ENCODE peak calls at places on chromosomes 13 and 19, in eight cellular contexts. A, H, R, S, J, K, M and E are unnamed samples.

GRCh38 chr19:31491246-31491645 is 142.0 kb upstream of the TSHZ3 start:
- DNase-seq in S (no peak), R (no peak), M (no peak), J (no peak), A (no peak), H (no peak), K (no peak), E (no peak)

GRCh38 chr13:39897636-39898035 is 242.2 kb downstream of the COG6 start:
- DNase-seq in R (no peak), H (no peak), S (peak; percentile 42), M (no peak), K (no peak), A (no peak), J (no peak), E (no peak)

GRCh38 chr13:44422755-44423643 is 49.4 kb downstream of the SERP2 start:
- DNase-seq in H (peak; percentile 12), A (no peak), J (no peak), S (no peak), R (peak; percentile 32), M (no peak), K (no peak), E (no peak)

GRCh38 chr13:21738636-21739035 is 67.8 kb downstream of the FGF9 start:
- DNase-seq in R (no peak), S (peak; percentile 10), K (no peak), J (no peak), A (no peak), H (no peak), M (no peak), E (no peak)

GRCh38 chr13:82560889-82561288 is 1321.4 kb downstream of the SLITRK1 start:
- DNase-seq in R (no peak), S (no peak), K (no peak), J (no peak), H (no peak), M (no peak), A (no peak), E (no peak)

GRCh38 chr13:98909016-98909415 is 68.8 kb downstream of the DOCK9 start:
- DNase-seq in R (no peak), M (no peak), J (no peak), H (no peak), S (no peak), A (peak; percentile 18), K (peak; percentile 18), E (no peak)

GRCh38 chr19:18972301-18972831 is 31.3 kb upstream of the HOMER3 start:
- DNase-seq in A (no peak), K (peak; percentile 87), S (no peak), H (no peak), M (no peak), R (no peak), J (no peak), E (no peak)

GRCh38 chr19:28074773-28075172 is 1138.2 kb downstream of the UQCRFS1 start:
- DNase-seq in J (no peak), K (no peak), R (no peak), A (no peak), S (no peak), M (no peak), H (no peak), E (no peak)

GRCh38 chr13:81406639-81407292 is 1065.8 kb upstream of the SPRY2 start:
- DNase-seq in M (no peak), S (no peak), K (no peak), R (no peak), A (no peak), H (no peak), J (no peak), E (no peak)

GRCh38 chr19:29663861-29664752 is 1.2 kb upstream of the PLEKHF1 start:
- DNase-seq in R (peak; percentile 90), J (no peak), K (no peak), H (no peak), M (no peak), A (peak; percentile 54), S (no peak), E (no peak)

GRCh38 chr13:51822106-51822840 is 18.3 kb upstream of the DHRS12 start:
- DNase-seq in A (no peak), J (no peak), M (no peak), S (no peak), R (no peak), H (no peak), K (no peak), E (peak; percentile 68)

GRCh38 chr19:39320948-39321831 is 527 bp upstream of the LRFN1 start:
- DNase-seq in K (no peak), A (no peak), M (no peak), H (no peak), S (no peak), R (no peak), J (no peak), E (no peak)

GRCh38 chr13:36675213-36675536 is 1.4 kb downstream of the SERTM1 start:
- DNase-seq in M (no peak), R (no peak), K (no peak), H (no peak), J (no peak), A (no peak), S (no peak), E (no peak)

GRCh38 chr13:36674337-36675212 is 755 bp downstream of the SERTM1 start:
- DNase-seq in H (no peak), S (no peak), J (no peak), K (no peak), M (no peak), A (no peak), R (no peak), E (no peak)

GRCh38 chr13:36673352-36673751 is 468 bp upstream of the SERTM1 start:
- DNase-seq in H (no peak), K (no peak), M (no peak), J (no peak), R (no peak), S (no peak), A (no peak), E (no peak)

DNA sequence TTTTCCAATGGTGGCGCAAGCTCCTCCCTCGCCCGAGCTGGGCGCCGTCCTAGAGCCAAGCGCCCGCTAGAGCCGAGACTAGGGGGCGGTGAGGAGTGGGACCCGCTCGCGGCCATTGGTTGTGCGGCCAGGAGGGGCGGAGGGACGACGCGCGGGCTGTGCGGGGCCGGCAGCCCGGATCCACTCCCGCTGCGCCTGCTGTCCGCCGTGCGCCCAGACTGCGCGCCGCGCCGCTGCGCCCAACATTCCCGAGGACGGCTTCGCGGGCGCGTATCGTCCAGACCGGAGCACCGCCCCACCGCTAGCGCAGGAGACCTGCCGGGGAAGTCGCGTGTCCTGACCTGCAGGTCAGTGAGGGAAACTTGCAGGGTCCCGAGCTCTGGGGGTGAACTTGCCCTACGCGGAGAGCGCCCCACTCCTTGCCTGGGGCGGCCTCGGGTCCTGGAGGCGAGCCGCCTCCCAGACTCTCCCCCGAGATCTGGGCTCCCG is at the start of gene SERTM1:
- DNase-seq in S (no peak), J (no peak), H (peak; percentile 72), M (no peak), A (no peak), K (peak; percentile 16), R (no peak), E (no peak)
- H3K4me3 ChIP-seq in S (peak within 1 kb of the TSS; percentile 25), J (peak within 1 kb of the TSS; percentile 18), H (peak within 1 kb of the TSS; percentile 13), M (no peak within 1 kb of the TSS), A (no peak within 1 kb of the TSS), K (peak within 1 kb of the TSS; percentile 38), R (peak within 1 kb of the TSS; percentile 69), E (no peak within 1 kb of the TSS)

GRCh38 chr19:43575156-43575950 is at the start of the genes PINLYP and XRCC1:
- DNase-seq in M (peak; percentile 97), A (peak; percentile 95), J (peak; percentile 80), S (peak; percentile 95), H (peak; percentile 99), K (peak; percentile 98), R (peak; percentile 99), E (peak; percentile 98)

GRCh38 chr19:43578787-43579186 is 3.2 kb downstream of the PINLYP start:
- DNase-seq in K (no peak), J (no peak), H (no peak), R (no peak), S (no peak), M (no peak), A (no peak), E (no peak)

GRCh38 chr19:43574424-43575155 is 737 bp downstream of the XRCC1 start:
- DNase-seq in S (no peak), K (no peak), H (no peak), J (no peak), R (no peak), M (no peak), A (peak; percentile 13), E (no peak)

GRCh38 chr19:43576479-43576878 is 878 bp downstream of the PINLYP start:
- DNase-seq in J (no peak), M (no peak), R (no peak), H (no peak), S (no peak), A (no peak), K (no peak), E (no peak)

DNA sequence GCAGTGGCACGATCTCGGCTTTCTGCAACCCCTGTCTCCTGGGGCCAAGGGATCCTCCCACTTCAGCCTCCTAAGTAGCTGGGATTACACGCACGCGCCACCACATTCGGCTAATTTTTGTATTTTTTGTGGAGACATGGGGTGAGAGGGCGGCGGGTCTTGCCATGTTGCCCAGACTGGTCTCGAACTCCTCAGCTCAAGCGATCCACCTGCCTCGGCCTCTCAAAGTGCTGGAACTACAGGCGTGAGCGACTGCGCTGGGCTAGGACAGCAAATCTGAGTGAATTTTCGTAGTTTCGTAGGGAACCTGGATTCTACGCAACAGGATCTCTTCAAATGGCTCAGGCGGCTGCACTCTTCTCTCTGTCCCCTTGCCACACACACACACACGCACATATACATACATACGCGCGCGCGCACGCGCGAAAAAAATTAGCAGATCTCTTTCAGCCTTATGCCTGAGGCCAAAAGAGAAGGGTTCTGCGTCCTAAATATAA is 402 bp downstream of the PINLYP start:
- DNase-seq in K (no peak), A (peak; percentile 18), R (peak; percentile 23), S (no peak), H (peak; percentile 77), J (no peak), M (no peak), E (no peak)
- H3K4me3 ChIP-seq in K (peak overlapping the region; percentile 57), A (peak overlapping the region; percentile 94), R (peak overlapping the region; percentile 63), S (peak overlapping the region; percentile 98), H (peak overlapping the region; percentile 90), J (peak overlapping the region; percentile 92), M (peak overlapping the region; percentile 80), E (peak overlapping the region; percentile 46)

GRCh38 chr19:44059229-44059628 is 7.4 kb downstream of the ZNF223 start:
- DNase-seq in H (no peak), M (no peak), J (no peak), R (no peak), K (no peak), A (no peak), S (no peak), E (peak; percentile 78)
- H3K4me3 ChIP-seq in H (no peak overlapping the region), M (no peak overlapping the region), J (no peak overlapping the region), R (no peak overlapping the region), K (no peak overlapping the region), A (no peak overlapping the region), S (no peak overlapping the region), E (no peak overlapping the region)

DNA sequence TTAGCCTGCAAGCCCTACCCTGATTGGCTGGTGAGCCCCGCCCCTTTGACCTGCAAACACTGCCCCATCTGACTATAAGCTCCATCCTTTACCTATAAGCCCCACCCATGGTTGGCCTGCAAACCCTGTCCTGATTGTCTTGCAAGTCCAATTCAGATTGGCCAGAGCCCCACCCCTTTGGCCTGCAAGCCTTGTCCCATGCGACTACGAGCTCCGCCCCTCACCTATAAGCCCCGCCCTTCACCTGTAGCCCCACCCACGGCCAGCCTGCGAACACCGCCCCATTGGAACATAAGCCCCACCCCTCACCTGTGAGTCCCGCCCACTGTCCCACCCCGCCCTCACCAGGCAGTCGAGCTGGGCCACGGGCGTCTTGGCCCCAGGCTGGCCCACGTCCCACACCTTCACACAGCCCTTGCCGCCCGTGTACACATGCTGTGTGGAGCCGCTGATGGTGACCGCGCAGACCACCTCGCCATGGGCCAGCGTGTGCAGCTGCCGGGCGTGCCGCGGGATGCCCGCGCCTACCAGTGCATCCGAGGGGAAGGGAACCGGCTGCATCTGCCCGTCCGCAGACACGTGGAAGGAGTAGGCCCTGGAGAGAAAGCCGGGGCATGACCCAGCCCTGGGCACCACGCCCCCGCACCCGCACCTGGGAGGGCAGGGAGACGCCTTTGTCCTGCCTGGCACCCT is 22.9 kb downstream of the TLE2 start:
- DNase-seq in K (no peak), S (no peak), M (peak; percentile 61), H (no peak), A (peak; percentile 31), R (no peak), J (no peak), E (no peak)
- H3K4me3 ChIP-seq in K (no peak overlapping the region), S (no peak overlapping the region), M (no peak overlapping the region), H (no peak overlapping the region), A (no peak overlapping the region), R (no peak overlapping the region), J (no peak overlapping the region), E (no peak overlapping the region)